ENCODE peak calls at places on chromosome 2, in eight cellular contexts. T is neural crest cell; S is ELR; L is cardiac muscle cell; M is thoracic aorta; Y is SW480; E is activated T-helper 1 cell treated with anti-CD3 and anti-CD28 coated beads, Interleukin-12 subunit alpha, Interleukin-12 subunit beta, Interleukin-2, Interleukin-4 antibody, amounts not matched to agents 30 ng/mL and 10 ng/mL and 1 ng/mL, durations not matched to agents 14 hours and 24 hours and 36 hours; D is chondrocyte. G is an unnamed sample.

GRCh38 chr2:182372661-182373060 is 54.2 kb downstream of the PDE1A start:
- DNase-seq in T (no peak), S (peak; percentile 96), L (no peak), M (peak; percentile 24), Y (peak; percentile 44), E (no peak), D (no peak), G (no peak)

GRCh38 chr2:132623096-132623839 is 46.7 kb downstream of the LYPD1 start:
- DNase-seq in T (no peak), S (peak; percentile 30), L (no peak), M (no peak), Y (no peak), E (no peak), D (no peak), G (no peak)

GRCh38 chr2:132690664-132691303 is 20.8 kb upstream of the LYPD1 start:
- DNase-seq in T (no peak), S (no peak), L (no peak), M (no peak), Y (no peak), E (no peak), D (no peak), G (no peak)

GRCh38 chr2:23373666-23374065 is 11.3 kb upstream of the KLHL29 start:
- DNase-seq in T (no peak), S (no peak), L (no peak), M (no peak), Y (no peak), E (no peak), D (no peak), G (no peak)

GRCh38 chr2:54999182-54999581 is 51.1 kb downstream of the RTN4 start:
- DNase-seq in T (no peak), S (peak; percentile 55), L (peak; percentile 74), M (no peak), Y (no peak), E (no peak), D (no peak), G (no peak)

GRCh38 chr2:42328148-42328833 is 32.7 kb downstream of the COX7A2L start:
- DNase-seq in T (no peak), S (peak; percentile 57), L (peak; percentile 9), M (no peak), Y (peak; percentile 53), E (no peak), D (no peak), G (no peak)

GRCh38 chr2:219565130-219566080 is 5.9 kb downstream of the OBSL1 start:
- DNase-seq in T (no peak), S (no peak), L (no peak), M (no peak), Y (no peak), E (no peak), D (no peak), G (no peak)

GRCh38 chr2:131063501-131064283 is 29.6 kb downstream of the FAM168B start:
- DNase-seq in T (no peak), S (no peak), L (no peak), M (no peak), Y (no peak), E (no peak), D (no peak), G (no peak)

GRCh38 chr2:221495766-221496165 is 76.3 kb downstream of the EPHA4 start:
- DNase-seq in T (no peak), S (no peak), L (no peak), M (no peak), Y (no peak), E (no peak), D (no peak), G (peak; percentile 43)

GRCh38 chr2:241272722-241273551 is 42.5 kb downstream of the HDLBP start:
- DNase-seq in T (peak; percentile 24), S (peak; percentile 79), L (peak; percentile 76), M (peak; percentile 21), Y (peak; percentile 17), E (peak; percentile 45), D (no peak), G (peak; percentile 30)

GRCh38 chr2:15692551-15693377 is 101.1 kb downstream of the DDX1 start:
- DNase-seq in T (no peak), S (no peak), L (no peak), M (no peak), Y (no peak), E (no peak), D (no peak), G (no peak)

GRCh38 chr2:181790716-181791649 is 100.5 kb upstream of the ITPRID2 start:
- DNase-seq in T (no peak), S (peak; percentile 99), L (no peak), M (no peak), Y (peak; percentile 79), E (peak; percentile 3), D (no peak), G (no peak)

GRCh38 chr2:105324732-105325131 is 4.8 kb downstream of the TGFBRAP1 start:
- DNase-seq in T (no peak), S (peak; percentile 87), L (no peak), M (no peak), Y (peak; percentile 67), E (no peak), D (no peak), G (no peak)

GRCh38 chr2:172440795-172441194 is 13.4 kb downstream of the ITGA6 start:
- DNase-seq in T (no peak), S (peak; percentile 53), L (no peak), M (no peak), Y (peak; percentile 53), E (no peak), D (no peak), G (no peak)

GRCh38 chr2:28621172-28622100 is 125.6 kb downstream of the PLB1 start:
- DNase-seq in T (peak; percentile 39), S (peak; percentile 90), L (peak; percentile 52), M (peak; percentile 93), Y (peak; percentile 95), E (peak; percentile 77), D (no peak), G (peak; percentile 32)

GRCh38 chr2:65153515-65153914 is 23.6 kb upstream of the RAB1A start:
- DNase-seq in T (no peak), S (peak; percentile 48), L (no peak), M (no peak), Y (no peak), E (no peak), D (no peak), G (no peak)

GRCh38 chr2:80947601-80948130 is 643.1 kb upstream of the LRRTM1 start:
- DNase-seq in T (no peak), S (no peak), L (no peak), M (no peak), Y (no peak), E (no peak), D (no peak), G (no peak)

GRCh38 chr2:196205891-196206408 is 34.6 kb upstream of the STK17B start:
- DNase-seq in T (no peak), S (no peak), L (no peak), M (no peak), Y (no peak), E (no peak), D (no peak), G (no peak)

GRCh38 chr2:25174192-25174861 is 5.9 kb upstream of the POMC start:
- DNase-seq in T (no peak), S (no peak), L (no peak), M (no peak), Y (no peak), E (no peak), D (no peak), G (no peak)

GRCh38 chr2:232980683-232981082 is 32.4 kb downstream of the NGEF start:
- DNase-seq in T (no peak), S (peak; percentile 71), L (no peak), M (no peak), Y (no peak), E (no peak), D (peak; percentile 69), G (no peak)

GRCh38 chr2:203407496-203407895 is 79.3 kb downstream of the ABI2 start:
- DNase-seq in T (no peak), S (no peak), L (no peak), M (no peak), Y (no peak), E (no peak), D (no peak), G (no peak)

GRCh38 chr2:38277245-38278119 is 99.6 kb downstream of the ATL2 start:
- DNase-seq in T (no peak), S (no peak), L (no peak), M (no peak), Y (no peak), E (no peak), D (no peak), G (no peak)

GRCh38 chr2:145096582-145096981 is 576.7 kb upstream of the ZEB2 start:
- DNase-seq in T (no peak), S (peak; percentile 84), L (no peak), M (no peak), Y (no peak), E (no peak), D (no peak), G (no peak)

GRCh38 chr2:127641846-127642510 is 4.0 kb upstream of the GPR17 start:
- DNase-seq in T (no peak), S (no peak), L (no peak), M (no peak), Y (no peak), E (peak; percentile 21), D (no peak), G (no peak)

GRCh38 chr2:228417966-228418365 is 236.5 kb upstream of the SPHKAP start:
- DNase-seq in T (no peak), S (peak; percentile 46), L (no peak), M (no peak), Y (no peak), E (no peak), D (no peak), G (no peak)

GRCh38 chr2:12091201-12091806 is 344.9 kb downstream of the LPIN1 start:
- DNase-seq in T (no peak), S (peak; percentile 35), L (no peak), M (no peak), Y (no peak), E (no peak), D (no peak), G (no peak)

GRCh38 chr2:157328133-157328532 is 2.5 kb upstream of the ERMN start:
- DNase-seq in T (no peak), S (no peak), L (no peak), M (no peak), Y (no peak), E (no peak), D (no peak), G (no peak)

G was measured in neuronal stem cell.